ENCODE peak calls at places on chromosomes 12 and 14, in nine cellular contexts. K, M, D, J, W, Y, S, G and A are unnamed samples.

GRCh38 chr14:97625512-97625911 is 828.3 kb downstream of the VRK1 start:
- DNase-seq in S (no peak), G (no peak), J (no peak), Y (no peak), M (no peak), D (no peak), W (no peak), K (no peak), A (no peak)

GRCh38 chr12:104372721-104373335 is 69.3 kb downstream of the EID3 start:
- DNase-seq in K (no peak), Y (no peak), J (no peak), W (no peak), G (no peak), D (no peak), S (no peak), M (no peak), A (no peak)

GRCh38 chr12:51846911-51847829 is 1.3 kb downstream of the FIGNL2 start:
- DNase-seq in J (peak), Y (peak), K (peak), S (peak), D (no peak), G (no peak), M (no peak), W (no peak), A (peak)

GRCh38 chr12:81021834-81022233 is 56.0 kb upstream of the ACSS3 start:
- DNase-seq in W (no peak), M (no peak), D (no peak), Y (no peak), G (no peak), J (no peak), K (no peak), S (no peak), A (no peak)

GRCh38 chr12:89306827-89307498 is 45.3 kb downstream of the DUSP6 start:
- DNase-seq in W (no peak), D (no peak), K (no peak), J (no peak), M (no peak), Y (peak), G (no peak), S (no peak), A (no peak)

GRCh38 chr14:91873476-91874265 is 6.3 kb upstream of the TC2N start:
- DNase-seq in G (no peak), W (no peak), J (peak), Y (peak), M (no peak), S (peak), K (peak), D (no peak), A (peak)

GRCh38 chr12:82527165-82527780 is 159.4 kb upstream of the TMTC2 start:
- DNase-seq in D (peak), W (no peak), M (no peak), S (peak), K (peak), G (no peak), Y (peak), J (no peak), A (peak)

GRCh38 chr14:75969126-75969525 is 12.7 kb downstream of the TGFB3 start:
- DNase-seq in Y (no peak), J (no peak), G (no peak), D (no peak), W (no peak), M (no peak), S (no peak), K (no peak), A (no peak)

GRCh38 chr12:124517260-124518050 is 50.0 kb downstream of the NCOR2 start:
- DNase-seq in J (no peak), D (peak), K (no peak), G (peak), Y (no peak), S (no peak), W (no peak), M (no peak), A (no peak)

GRCh38 chr14:79254069-79254775 is 957.1 kb downstream of the DIO2 start:
- DNase-seq in G (no peak), D (no peak), J (no peak), K (no peak), Y (no peak), S (no peak), W (no peak), M (no peak), A (no peak)

GRCh38 chr12:62372134-62372533 is 94.5 kb upstream of the MON2 start:
- DNase-seq in M (no peak), D (no peak), S (no peak), J (no peak), Y (no peak), W (no peak), K (no peak), G (no peak), A (no peak)

GRCh38 chr12:109836916-109837315 is 3.7 kb upstream of the TRPV4 start:
- DNase-seq in W (no peak), G (no peak), J (no peak), Y (no peak), K (no peak), S (no peak), M (no peak), D (no peak), A (no peak)

GRCh38 chr14:91253795-91254323 is 9.4 kb upstream of the GPR68 start:
- DNase-seq in G (no peak), M (no peak), S (no peak), K (no peak), W (no peak), D (no peak), Y (peak), J (no peak), A (no peak)

GRCh38 chr12:118448341-118448740 is 72.0 kb downstream of the SUDS3 start:
- DNase-seq in M (no peak), D (no peak), J (no peak), K (no peak), S (no peak), W (no peak), G (no peak), Y (no peak), A (no peak)

GRCh38 chr12:57244306-57244696 is 6.7 kb downstream of the STAC3 start:
- DNase-seq in J (no peak), G (peak), Y (no peak), M (no peak), W (no peak), K (no peak), S (no peak), D (no peak), A (no peak)

GRCh38 chr14:88584451-88584850 is 21.6 kb downstream of the ZC3H14 start:
- DNase-seq in J (no peak), S (no peak), M (no peak), Y (no peak), K (no peak), D (no peak), W (no peak), G (no peak), A (no peak)

GRCh38 chr12:42589465-42590323 is at the start of gene PRICKLE1:
- DNase-seq in D (peak), M (no peak), G (no peak), K (peak), Y (peak), S (peak), J (no peak), W (no peak), A (peak)

GRCh38 chr12:99045158-99045557 is 400.1 kb downstream of the APAF1 start:
- DNase-seq in Y (no peak), M (no peak), J (no peak), G (no peak), D (no peak), W (no peak), K (no peak), S (no peak), A (no peak)

GRCh38 chr14:57485635-57486034 is 8.0 kb downstream of the CCDC198 start:
- DNase-seq in D (no peak), J (no peak), G (no peak), W (no peak), K (no peak), S (peak), M (no peak), Y (no peak), A (no peak)

GRCh38 chr12:25194211-25194610 is 749 bp downstream of the DNAI7 start:
- DNase-seq in Y (no peak), S (no peak), K (no peak), W (no peak), G (no peak), J (no peak), M (no peak), D (no peak), A (no peak)

GRCh38 chr14:22822017-22822618 is 6.9 kb upstream of the SLC7A7 start:
- DNase-seq in Y (no peak), M (no peak), W (no peak), K (no peak), S (no peak), J (no peak), D (no peak), G (no peak), A (no peak)

GRCh38 chr14:22820731-22821130 is 5.5 kb upstream of the SLC7A7 start:
- DNase-seq in S (no peak), K (no peak), M (no peak), Y (no peak), J (no peak), G (no peak), W (no peak), D (peak), A (no peak)

GRCh38 chr14:22822619-22823551 is 6.8 kb upstream of the MRPL52 start:
- DNase-seq in D (no peak), J (peak), Y (peak), G (peak), S (peak), W (no peak), M (no peak), K (peak), A (peak)

GRCh38 chr14:22819191-22819988 is 4.2 kb upstream of the SLC7A7 start:
- DNase-seq in J (no peak), D (no peak), Y (no peak), K (peak), S (peak), M (no peak), W (no peak), G (peak), A (peak)

DNA sequence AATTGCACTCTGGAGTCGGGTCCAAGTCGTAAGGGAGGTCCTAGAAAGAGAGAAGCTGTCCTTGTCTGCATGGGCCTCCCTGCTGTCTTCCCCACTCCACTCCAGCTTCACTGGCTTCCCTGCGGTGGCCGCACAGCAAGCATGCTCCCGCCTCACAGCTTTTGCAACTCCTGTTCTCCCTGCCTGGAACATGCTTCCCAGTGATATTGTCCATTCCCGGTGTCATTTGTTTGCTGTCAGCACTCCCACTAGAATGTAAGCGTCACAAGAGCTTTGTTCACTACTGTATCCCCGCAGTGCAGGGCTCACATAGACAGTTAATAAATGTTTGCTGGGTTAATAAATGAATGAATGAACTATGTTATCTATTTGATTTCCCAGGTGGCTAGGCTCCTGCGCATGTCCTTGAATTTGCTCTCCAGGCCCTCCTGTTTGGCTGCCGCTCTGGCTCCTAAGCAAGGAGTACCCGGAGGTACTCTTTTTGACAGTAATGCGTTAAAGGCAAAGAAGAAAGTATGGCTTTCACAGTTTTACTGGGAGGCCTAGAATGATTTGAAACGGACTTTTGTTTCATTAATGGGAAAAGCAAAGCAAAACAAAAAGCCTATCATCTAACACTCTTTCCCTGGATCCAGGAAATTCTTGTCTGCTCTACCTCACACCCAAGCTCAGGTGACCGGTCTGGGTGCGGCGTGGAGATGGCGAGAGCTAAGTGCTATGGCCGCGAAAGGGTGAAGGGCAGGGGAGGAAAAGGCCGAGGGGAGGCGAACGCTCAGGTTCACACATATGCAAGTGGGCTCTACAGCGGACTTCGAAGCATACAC is 6.2 kb upstream of the SLC7A7 start:
- DNase-seq in W (no peak), K (no peak), J (no peak), Y (no peak), D (no peak), M (no peak), S (no peak), G (no peak), A (no peak)
- TF ChIP-seq CTCF in W (no peak), K (no peak), J (no peak), Y (no peak), D (no peak), M (no peak), S (no peak), G (no peak), A (no peak)

DNA sequence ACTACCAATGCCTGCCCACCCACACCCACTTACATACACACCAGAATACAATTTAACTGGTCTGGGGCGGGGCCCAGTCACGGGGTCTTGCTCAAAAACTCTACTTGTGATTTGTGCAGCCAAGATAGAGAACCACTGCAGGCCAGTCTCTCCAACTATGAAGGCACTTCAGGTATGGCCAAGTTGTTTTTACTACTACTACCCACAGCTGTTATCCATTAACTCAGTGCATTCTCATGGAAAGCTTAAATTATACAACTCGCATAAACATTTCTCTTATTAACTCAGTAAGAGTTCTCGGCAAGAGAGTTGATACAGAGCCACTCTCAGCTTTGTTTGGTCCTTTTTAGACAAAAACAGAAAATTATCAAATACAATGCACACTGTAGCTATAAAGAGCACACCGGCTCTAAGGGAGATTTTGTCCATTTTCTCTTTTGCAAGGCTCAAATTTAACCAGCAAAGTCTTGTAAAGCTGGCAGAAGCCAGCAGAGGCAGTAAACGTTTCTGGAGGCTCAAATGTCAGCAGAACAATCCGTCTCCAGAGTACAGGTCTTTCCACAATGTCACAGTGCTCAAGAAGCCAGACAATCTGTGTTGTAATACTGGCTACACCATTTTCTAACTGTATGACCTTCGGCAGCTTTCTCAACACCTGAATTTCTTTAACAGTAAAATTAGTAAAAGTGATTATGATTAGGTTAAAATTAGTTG is 85.9 kb downstream of the PTGER2 start:
- DNase-seq in K (no peak), G (no peak), S (no peak), D (no peak), J (no peak), Y (peak), W (no peak), M (no peak), A (no peak)
- TF ChIP-seq CTCF in K (no peak), G (no peak), S (no peak), D (no peak), J (no peak), Y (no peak), W (no peak), M (no peak), A (no peak)

DNA sequence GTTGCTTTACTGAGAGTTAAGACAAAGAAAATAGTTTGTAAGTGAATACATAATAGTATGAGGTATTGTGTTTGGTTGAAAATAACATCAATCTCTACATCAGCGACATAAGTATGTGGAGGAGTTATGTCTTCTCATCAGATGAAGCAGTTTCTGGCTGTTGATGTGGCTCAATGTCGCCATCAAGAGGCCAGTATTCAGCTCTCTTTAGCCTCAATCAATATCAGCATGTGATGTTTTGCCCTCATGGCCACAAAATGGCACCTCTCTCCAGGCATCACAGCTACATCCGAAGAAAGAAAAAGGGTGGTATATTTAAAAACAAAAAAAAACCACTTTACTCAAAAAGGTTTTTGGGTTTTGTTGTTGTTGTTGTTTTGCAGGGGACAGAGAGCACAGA is 302.3 kb upstream of the TMEM132C start:
- DNase-seq in W (no peak), Y (peak), S (no peak), J (no peak), D (no peak), M (no peak), G (no peak), K (no peak), A (no peak)
- TF ChIP-seq CTCF in W (no peak), Y (peak), S (no peak), J (no peak), D (no peak), M (no peak), G (no peak), K (no peak), A (no peak)

GRCh38 chr14:100827751-100828447 is 2.0 kb downstream of the MEG3 start:
- DNase-seq in G (no peak), J (no peak), Y (peak), K (no peak), S (no peak), M (no peak), W (no peak), D (peak), A (no peak)
- TF ChIP-seq CTCF in G (no peak), J (no peak), Y (peak), K (no peak), S (no peak), M (peak), W (no peak), D (peak), A (no peak)

GRCh38 chr14:22598099-22598895 is at the start of gene ABHD4:
- DNase-seq in S (peak), Y (peak), G (peak), M (peak), J (peak), D (peak), K (peak), W (peak), A (peak)

GRCh38 chr14:22599349-22599748 is 1.2 kb downstream of the ABHD4 start:
- DNase-seq in K (no peak), W (no peak), D (no peak), M (no peak), Y (no peak), S (no peak), J (no peak), G (no peak), A (no peak)

GRCh38 chr14:22597771-22598098 is 365 bp upstream of the ABHD4 start:
- DNase-seq in M (no peak), Y (no peak), J (no peak), S (no peak), K (no peak), G (no peak), W (no peak), D (no peak), A (no peak)

GRCh38 chr14:22600027-22600426 is 1.9 kb downstream of the ABHD4 start:
- DNase-seq in D (no peak), W (no peak), S (no peak), G (no peak), M (no peak), Y (no peak), K (no peak), J (no peak), A (no peak)

GRCh38 chr14:22598896-22599244 is 770 bp downstream of the ABHD4 start:
- DNase-seq in W (no peak), Y (no peak), S (peak), J (peak), K (peak), G (peak), D (peak), M (no peak), A (peak)
- TF ChIP-seq CTCF in W (no peak), Y (no peak), S (no peak), J (no peak), K (peak), G (peak), D (no peak), M (no peak), A (no peak)

GRCh38 chr14:54593860-54594259 is 26.9 kb downstream of the SAMD4A start:
- DNase-seq in J (no peak), K (no peak), G (no peak), M (no peak), D (peak), W (no peak), S (no peak), Y (no peak), A (no peak)

GRCh38 chr14:54591461-54592245 is 24.7 kb downstream of the SAMD4A start:
- DNase-seq in K (no peak), S (no peak), J (no peak), D (peak), W (no peak), M (no peak), Y (no peak), G (no peak), A (no peak)

GRCh38 chr14:54589843-54590242 is 22.9 kb downstream of the SAMD4A start:
- DNase-seq in W (no peak), M (no peak), K (no peak), Y (no peak), G (no peak), D (no peak), S (no peak), J (no peak), A (no peak)

GRCh38 chr14:54589076-54589475 is 22.1 kb downstream of the SAMD4A start:
- DNase-seq in Y (no peak), D (peak), K (no peak), J (no peak), G (no peak), W (no peak), M (no peak), S (no peak), A (no peak)

GRCh38 chr14:54590481-54590880 is 23.6 kb downstream of the SAMD4A start:
- DNase-seq in S (no peak), D (no peak), W (no peak), M (no peak), G (no peak), K (no peak), J (no peak), Y (no peak), A (no peak)
- TF ChIP-seq CTCF in S (no peak), D (no peak), W (no peak), M (no peak), G (no peak), K (no peak), J (no peak), Y (no peak), A (no peak)

DNA sequence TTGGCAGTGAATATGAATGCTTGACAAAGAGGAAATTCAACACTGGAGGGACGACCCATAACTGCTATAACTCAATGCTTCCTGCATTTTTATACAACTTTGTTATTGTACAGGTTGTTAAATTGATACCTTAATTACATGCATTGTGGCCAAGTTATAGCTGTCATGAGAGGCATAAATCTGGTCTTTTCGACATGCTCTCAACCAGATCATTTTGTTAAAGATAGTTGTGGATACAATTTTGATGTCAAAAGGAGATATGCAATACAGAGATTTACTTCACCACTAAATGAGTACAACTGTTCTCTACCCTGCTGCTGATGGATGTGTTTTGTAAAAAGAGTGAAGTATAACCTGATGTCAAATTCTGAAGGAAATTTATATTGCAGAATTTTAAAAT is 946.0 kb downstream of the GALC start:
- DNase-seq in D (no peak), M (no peak), Y (no peak), W (no peak), G (no peak), J (no peak), K (no peak), S (no peak), A (no peak)
- TF ChIP-seq CTCF in D (no peak), M (no peak), Y (no peak), W (no peak), G (no peak), J (no peak), K (no peak), S (no peak), A (no peak)